ENCODE peak calls at places on chromosomes 16 and 17, in eight cellular contexts. D is heart right ventricle; X is CD8-positive, alpha-beta T cell; I is LNCaP clone FGC; H is coronary artery; T is retinal pigment epithelial cell; J is prostate gland; L is left lung. V is an unnamed sample.

GRCh38 chr17:57652811-57653210 is 92.3 kb downstream of the CCDC182 start:
- DNase-seq in J (no peak), T (no peak), D (no peak), L (no peak), H (no peak), X (no peak), I (no peak), V (no peak)

GRCh38 chr17:76585048-76585648 is 512 bp downstream of the ST6GALNAC2 start:
- DNase-seq in L (peak; percentile 91), X (no peak), H (no peak), J (no peak), I (no peak), T (no peak), D (no peak), V (no peak)

GRCh38 chr17:76255801-76256429 is 9.2 kb upstream of the UBALD2 start:
- DNase-seq in T (no peak), J (no peak), X (no peak), L (no peak), D (no peak), I (no peak), H (no peak), V (no peak)

GRCh38 chr16:31386157-31386984 is 6.8 kb upstream of the ITGAD start:
- DNase-seq in L (no peak), X (peak; percentile 31), D (no peak), T (no peak), I (peak; percentile 46), J (no peak), H (no peak), V (peak; percentile 82)

GRCh38 chr17:70070297-70071027 is 4.6 kb upstream of the KCNJ16 start:
- DNase-seq in T (no peak), H (no peak), D (no peak), J (no peak), X (no peak), I (no peak), L (no peak), V (no peak)

GRCh38 chr17:57721967-57722703 is 23.0 kb downstream of the CCDC182 start:
- DNase-seq in J (no peak), L (no peak), I (no peak), D (no peak), X (no peak), T (no peak), H (no peak), V (no peak)

GRCh38 chr16:10111156-10111761 is 71.0 kb downstream of the GRIN2A start:
- DNase-seq in L (no peak), I (no peak), T (no peak), H (peak; percentile 3), J (no peak), D (no peak), X (no peak), V (no peak)

GRCh38 chr17:40095944-40096791 is 4.2 kb downstream of the NR1D1 start:
- DNase-seq in L (no peak), T (no peak), I (no peak), D (peak; percentile 70), H (peak; percentile 76), X (peak; percentile 91), J (no peak), V (peak; percentile 85)

GRCh38 chr16:79542196-79542859 is 58.2 kb downstream of the MAF start:
- DNase-seq in T (no peak), J (no peak), I (no peak), D (peak; percentile 77), X (no peak), L (no peak), H (no peak), V (no peak)

GRCh38 chr16:79537584-79537983 is 63.0 kb downstream of the MAF start:
- DNase-seq in J (no peak), T (no peak), D (no peak), I (no peak), L (no peak), H (no peak), X (no peak), V (no peak)

GRCh38 chr16:79547085-79547484 is 53.5 kb downstream of the MAF start:
- DNase-seq in H (no peak), T (no peak), J (no peak), I (no peak), L (no peak), D (no peak), X (no peak), V (no peak)

GRCh38 chr16:79540825-79541595 is 59.5 kb downstream of the MAF start:
- DNase-seq in I (no peak), D (no peak), X (no peak), H (no peak), L (no peak), J (no peak), T (no peak), V (no peak)

DNA sequence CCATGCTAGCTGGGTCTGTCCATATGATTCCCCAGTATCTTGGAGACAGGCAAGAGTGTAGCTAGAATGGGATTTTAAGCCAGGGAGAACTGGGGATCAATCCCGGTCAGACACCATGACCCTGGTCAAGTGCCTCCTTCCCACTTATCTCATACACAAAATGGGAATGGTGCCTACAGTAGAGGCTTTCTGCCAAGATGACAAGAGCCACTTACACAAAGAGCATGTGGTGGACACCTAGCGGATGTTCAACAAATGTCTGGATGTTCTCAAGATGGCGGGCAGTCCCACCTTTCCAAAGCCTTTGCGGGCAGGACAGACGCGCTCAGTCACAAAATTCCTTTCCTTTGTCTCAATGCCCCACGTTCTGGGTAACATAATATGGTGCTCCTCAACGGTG is 57.3 kb downstream of the MAF start:
- DNase-seq in H (no peak), I (no peak), J (no peak), T (no peak), D (peak; percentile 70), L (no peak), X (no peak), V (no peak)
- H3K4me3 ChIP-seq in H (no peak overlapping the region), I (no peak overlapping the region), J (no peak overlapping the region), T (no peak overlapping the region), D (no peak overlapping the region), L (no peak overlapping the region), X (no peak overlapping the region), V (no peak overlapping the region)

DNA sequence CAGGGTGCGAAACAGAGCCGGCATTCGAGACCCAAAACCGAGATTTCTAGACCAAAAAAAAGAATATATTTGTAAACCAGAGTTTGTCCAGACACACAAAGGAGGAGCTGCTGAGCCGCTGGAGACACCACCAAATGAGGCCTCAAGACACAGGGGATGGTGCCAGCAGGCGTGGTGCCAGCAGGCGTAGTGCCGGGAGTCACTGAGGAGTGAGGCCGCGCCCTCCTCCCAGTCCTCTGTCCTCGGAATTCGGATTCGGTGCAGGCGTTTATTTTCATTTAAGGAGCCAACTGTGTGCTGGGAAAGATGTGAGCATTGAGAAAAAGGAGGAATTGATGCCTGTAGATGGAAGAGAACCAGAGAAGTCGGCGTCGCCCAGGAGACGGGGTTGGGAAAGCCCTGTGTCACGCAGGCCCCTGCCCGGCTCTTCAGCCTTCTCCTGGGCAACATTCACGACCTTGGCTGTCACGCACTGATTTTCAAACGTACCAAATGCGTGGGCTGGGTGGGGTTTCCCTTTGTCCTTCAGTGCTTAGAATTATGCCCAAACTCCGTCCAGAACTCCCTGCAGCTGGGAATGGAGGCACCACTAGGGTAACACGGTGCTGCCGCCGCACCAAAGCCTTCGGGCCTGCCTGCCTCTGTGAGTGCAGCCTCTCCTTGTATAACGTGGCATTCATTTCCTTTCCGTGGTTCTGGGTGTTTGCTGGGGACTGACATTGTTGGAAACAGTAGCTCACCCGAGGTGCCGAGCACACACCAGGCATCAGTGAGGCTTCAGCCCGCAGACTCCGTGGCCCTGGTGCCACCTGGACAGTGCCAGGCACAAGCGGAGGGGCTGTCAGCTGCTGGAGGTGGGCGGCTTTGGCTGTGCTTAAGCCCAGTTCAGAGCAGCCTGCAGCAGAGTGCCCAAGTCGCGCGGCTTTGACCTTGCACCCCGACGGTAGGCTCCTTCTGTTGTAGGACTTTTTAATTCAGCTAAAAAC is 49.0 kb upstream of the CHMP6 start:
- DNase-seq in D (peak; percentile 91), H (peak; percentile 94), L (peak; percentile 83), T (no peak), I (peak; percentile 54), X (no peak), J (peak; percentile 68), V (peak; percentile 88)
- TF ChIP-seq CTCF in D (peak; percentile 16), H (no peak), L (no peak), T (no peak), I (no peak), X (no peak), J (no peak), V (peak; percentile 20)

GRCh38 chr16:86364653-86365380 is 145.5 kb upstream of the FOXF1 start:
- DNase-seq in X (no peak), L (no peak), T (no peak), I (no peak), H (no peak), D (no peak), J (no peak), V (no peak)

GRCh38 chr16:86363057-86363490 is 147.3 kb upstream of the FOXF1 start:
- DNase-seq in J (peak; percentile 77), I (no peak), L (no peak), X (no peak), H (no peak), D (no peak), T (peak; percentile 75), V (peak; percentile 96)

GRCh38 chr16:86365513-86366040 is 144.8 kb upstream of the FOXF1 start:
- DNase-seq in I (no peak), L (no peak), D (no peak), J (no peak), T (no peak), X (no peak), H (no peak), V (no peak)

GRCh38 chr16:86363836-86364618 is 146.3 kb upstream of the FOXF1 start:
- DNase-seq in J (peak; percentile 27), T (no peak), L (no peak), D (no peak), H (no peak), X (no peak), I (no peak), V (no peak)

DNA sequence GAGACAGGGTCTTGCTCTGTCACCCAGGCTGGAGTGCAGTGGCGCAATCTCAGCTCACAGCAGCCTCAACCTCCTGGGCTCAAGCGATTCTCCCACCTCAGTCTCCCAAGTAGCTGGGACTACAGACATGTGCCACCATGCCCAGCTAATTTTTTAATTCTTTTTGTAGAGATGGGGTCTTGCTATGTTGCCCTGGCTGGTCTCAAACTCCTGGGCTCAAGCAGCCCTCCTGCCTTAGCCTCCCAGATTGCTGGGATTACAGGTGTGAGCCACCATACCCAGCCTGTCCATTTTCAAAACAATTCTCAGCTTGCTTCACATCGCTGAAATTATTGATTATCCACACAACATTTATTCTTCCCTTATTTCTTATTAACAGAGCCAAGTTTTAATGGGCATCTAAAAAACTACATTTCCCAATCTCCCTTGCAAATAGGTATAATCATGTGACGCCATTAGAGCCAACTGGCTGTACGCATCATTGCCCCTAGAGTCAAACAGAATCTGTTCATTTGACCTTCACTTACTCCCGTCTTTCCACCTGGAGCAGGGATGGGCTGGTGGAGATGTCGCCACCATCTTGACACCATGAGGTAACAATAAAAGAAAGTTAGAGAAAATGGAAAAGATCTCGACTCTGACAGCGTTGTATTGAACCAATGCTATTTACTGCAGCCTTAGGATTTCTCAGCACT is 148.0 kb upstream of the FOXF1 start:
- DNase-seq in L (no peak), D (no peak), T (no peak), I (no peak), H (no peak), X (no peak), J (no peak), V (peak; percentile 32)
- H3K4me3 ChIP-seq in L (no peak overlapping the region), D (no peak overlapping the region), T (no peak overlapping the region), I (no peak overlapping the region), H (no peak overlapping the region), X (no peak overlapping the region), J (no peak overlapping the region), V (no peak overlapping the region)

GRCh38 chr16:659618-660017 is 8.3 kb upstream of the RHOT2 start:
- DNase-seq in D (no peak), X (no peak), L (no peak), I (no peak), J (no peak), H (no peak), T (no peak), V (no peak)

GRCh38 chr16:660459-661183 is 7.3 kb upstream of the RHOT2 start:
- DNase-seq in D (peak; percentile 89), H (peak; percentile 92), T (no peak), I (peak; percentile 83), L (peak; percentile 95), X (peak; percentile 69), J (peak; percentile 86), V (peak; percentile 91)

GRCh38 chr16:660132-660458 is 7.8 kb upstream of the RHOT2 start:
- DNase-seq in L (no peak), H (no peak), T (no peak), D (no peak), X (no peak), J (no peak), I (no peak), V (no peak)

GRCh38 chr16:657487-657886 is 8.3 kb downstream of the WDR90 start:
- DNase-seq in J (no peak), X (no peak), I (no peak), D (no peak), T (no peak), H (no peak), L (no peak), V (no peak)

DNA sequence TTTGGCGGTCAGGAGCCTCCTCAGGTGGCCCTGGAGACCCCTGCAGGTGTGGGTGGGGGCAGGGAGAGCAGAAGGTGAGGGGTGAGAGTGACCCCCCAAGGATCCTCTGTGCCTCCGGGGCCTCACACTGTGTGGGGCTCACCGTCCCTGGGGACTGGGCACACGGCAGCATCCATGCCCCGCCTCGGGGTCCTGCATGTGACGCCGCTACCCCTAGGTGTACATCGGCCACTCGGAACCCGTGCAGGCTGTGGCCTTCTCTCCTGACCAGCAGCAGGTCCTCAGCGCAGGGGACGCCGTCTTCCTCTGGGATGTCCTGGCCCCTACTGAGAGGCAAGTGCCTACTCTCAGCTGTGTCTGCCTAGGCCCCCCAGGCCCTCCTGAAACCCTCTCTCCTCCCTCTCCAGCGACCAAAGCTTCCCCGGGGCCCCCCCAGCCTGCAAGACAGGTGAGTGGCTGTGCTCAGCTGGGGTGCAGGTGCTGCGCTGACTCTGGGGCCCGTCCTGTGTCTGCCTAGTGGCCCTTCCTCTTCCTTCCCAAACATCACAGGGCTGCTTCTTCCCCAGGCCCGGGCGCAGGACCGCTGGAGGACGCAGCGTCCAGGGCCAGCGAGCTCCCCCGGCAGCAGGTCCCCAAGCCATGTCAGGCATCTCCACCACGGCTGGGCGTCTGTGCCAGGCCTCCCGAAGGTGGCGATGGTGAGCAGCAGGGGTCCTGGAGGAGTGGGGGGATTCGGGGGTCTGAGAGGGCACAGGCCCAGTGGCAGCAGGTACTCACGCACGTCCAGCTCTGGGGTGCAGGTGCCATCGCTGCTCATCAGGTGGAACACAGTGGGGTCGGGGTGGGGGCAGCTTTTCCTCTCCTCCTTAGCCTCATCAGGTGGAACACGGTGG is 9.0 kb upstream of the RHOT2 start:
- DNase-seq in X (no peak), H (no peak), I (no peak), T (no peak), D (no peak), J (no peak), L (no peak), V (no peak)
- TF ChIP-seq CTCF in X (no peak), H (no peak), I (no peak), T (no peak), D (no peak), J (no peak), L (no peak), V (peak; percentile 2)